ENCODE peak calls at places on chromosomes 6 and 20, in four cellular contexts. I, Y, D and K are unnamed samples.

GRCh38 chr20:58431134-58431533 is 42.1 kb downstream of the VAPB start:
- DNase-seq in I (no peak), Y (no peak), D (peak; percentile 55), K (no peak)

GRCh38 chr6:99850841-99851240 is 143.2 kb downstream of the MCHR2 start:
- DNase-seq in I (no peak), Y (no peak), D (no peak), K (no peak)

GRCh38 chr6:69231983-69232382 is 564.8 kb downstream of the LMBRD1 start:
- DNase-seq in I (no peak), Y (no peak), D (no peak), K (no peak)

GRCh38 chr20:25237610-25238318 is 10.1 kb upstream of the PYGB start:
- DNase-seq in I (no peak), Y (peak; percentile 98), D (peak; percentile 95), K (no peak)

GRCh38 chr6:44304282-44305199 is 8.6 kb downstream of the AARS2 start:
- DNase-seq in I (peak; percentile 85), Y (peak; percentile 25), D (peak; percentile 75), K (peak; percentile 33)

GRCh38 chr6:125957845-125958244 is 1.3 kb downstream of the HINT3 start:
- DNase-seq in I (peak; percentile 27), Y (peak; percentile 74), D (peak; percentile 42), K (no peak)

GRCh38 chr20:50396623-50397022 is 113.6 kb upstream of the PTPN1 start:
- DNase-seq in I (no peak), Y (no peak), D (no peak), K (no peak)

GRCh38 chr6:5157744-5158143 is 72.6 kb downstream of the PPP1R3G start:
- DNase-seq in I (no peak), Y (no peak), D (no peak), K (no peak)

GRCh38 chr6:8481727-8482126 is 46.4 kb upstream of the SLC35B3 start:
- DNase-seq in I (peak; percentile 43), Y (peak; percentile 7), D (peak; percentile 20), K (peak; percentile 2)

GRCh38 chr20:19487420-19487819 is 270.6 kb upstream of the RIN2 start:
- DNase-seq in I (no peak), Y (no peak), D (no peak), K (no peak)

GRCh38 chr20:18323705-18324104 is 35.4 kb downstream of the ZNF133 start:
- DNase-seq in I (peak; percentile 41), Y (no peak), D (no peak), K (no peak)

GRCh38 chr6:46370622-46371021 is 120.6 kb downstream of the RCAN2 start:
- DNase-seq in I (no peak), Y (no peak), D (no peak), K (no peak)